ENCODE peak calls at places on chromosomes 2 and 18, in nine cellular contexts. L is hepatocyte, F is mesothelial cell of epicardium, U is A549, S is Calu3, G is bronchial epithelial cell, P is neural progenitor cell, H is AG10803, X is glutamatergic neuron. J is an unnamed sample.

GRCh38 chr2:6730003-6730402 is 135.7 kb downstream of the CMPK2 start:
- DNase-seq in L (no peak), F (no peak), U (no peak), S (no peak), G (peak; percentile 0), P (no peak), H (no peak), X (no peak), J (no peak)

GRCh38 chr2:195490304-195490703 is 166.7 kb upstream of the SLC39A10 start:
- DNase-seq in L (no peak), F (no peak), U (no peak), S (no peak), G (no peak), P (no peak), H (no peak), X (no peak), J (no peak)

GRCh38 chr18:55861266-55861665 is 273.3 kb upstream of the TCF4 start:
- DNase-seq in L (peak; percentile 15), F (no peak), U (no peak), S (peak; percentile 29), G (peak; percentile 45), P (peak; percentile 49), H (peak; percentile 78), X (no peak), J (no peak)

GRCh38 chr2:77566582-77566981 is 44.4 kb upstream of the LRRTM4 start:
- DNase-seq in L (peak; percentile 8), F (no peak), U (no peak), S (no peak), G (peak; percentile 1), P (no peak), H (no peak), X (no peak), J (no peak)

GRCh38 chr2:219947575-219947974 is 320.1 kb downstream of the SLC4A3 start:
- DNase-seq in L (no peak), F (no peak), U (no peak), S (no peak), G (no peak), P (no peak), H (peak; percentile 62), X (no peak), J (no peak)

GRCh38 chr2:197209274-197209673 is 101.3 kb downstream of the ANKRD44 start:
- DNase-seq in L (no peak), F (no peak), U (no peak), S (no peak), G (no peak), P (no peak), H (no peak), X (no peak), J (no peak)

GRCh38 chr2:221553333-221553732 is 18.8 kb downstream of the EPHA4 start:
- DNase-seq in L (no peak), F (no peak), U (no peak), S (no peak), G (no peak), P (peak; percentile 68), H (no peak), X (no peak), J (no peak)

GRCh38 chr2:176139170-176139611 is 9.7 kb downstream of the HOXD8 start:
- DNase-seq in L (no peak), F (no peak), U (no peak), S (no peak), G (no peak), P (no peak), H (peak; percentile 63), X (no peak), J (no peak)

GRCh38 chr2:215982465-215982875 is 30.9 kb downstream of the MREG start:
- DNase-seq in L (peak; percentile 69), F (no peak), U (peak; percentile 84), S (peak; percentile 83), G (peak; percentile 100), P (no peak), H (peak; percentile 75), X (no peak), J (no peak)

GRCh38 chr2:214604861-214605260 is 194.0 kb downstream of the VWC2L start:
- DNase-seq in L (no peak), F (no peak), U (no peak), S (no peak), G (no peak), P (no peak), H (peak; percentile 5), X (no peak), J (no peak)

GRCh38 chr2:230960026-230960425 is 35.0 kb upstream of the GPR55 start:
- DNase-seq in L (no peak), F (no peak), U (no peak), S (no peak), G (no peak), P (no peak), H (no peak), X (no peak), J (no peak)

GRCh38 chr2:10297191-10297700 is 5.5 kb upstream of the HPCAL1 start:
- DNase-seq in L (no peak), F (no peak), U (no peak), S (no peak), G (no peak), P (no peak), H (no peak), X (no peak), J (no peak)

GRCh38 chr2:238653436-238654109 is 194.3 kb upstream of the TWIST2 start:
- DNase-seq in L (no peak), F (peak; percentile 17), U (no peak), S (no peak), G (no peak), P (no peak), H (no peak), X (no peak), J (peak; percentile 53)

GRCh38 chr18:48931680-48932461 is 18.9 kb downstream of the SMAD7 start:
- DNase-seq in L (no peak), F (no peak), U (no peak), S (peak; percentile 42), G (no peak), P (no peak), H (no peak), X (no peak), J (no peak)

GRCh38 chr2:54708584-54709340 is 14.7 kb upstream of the EML6 start:
- DNase-seq in L (peak; percentile 51), F (no peak), U (no peak), S (peak; percentile 54), G (peak; percentile 12), P (peak; percentile 42), H (peak; percentile 5), X (peak; percentile 59), J (no peak)

GRCh38 chr2:218290316-218291261 is 1.7 kb downstream of the TMBIM1 start:
- DNase-seq in L (no peak), F (no peak), U (no peak), S (no peak), G (no peak), P (no peak), H (no peak), X (no peak), J (no peak)

DNA sequence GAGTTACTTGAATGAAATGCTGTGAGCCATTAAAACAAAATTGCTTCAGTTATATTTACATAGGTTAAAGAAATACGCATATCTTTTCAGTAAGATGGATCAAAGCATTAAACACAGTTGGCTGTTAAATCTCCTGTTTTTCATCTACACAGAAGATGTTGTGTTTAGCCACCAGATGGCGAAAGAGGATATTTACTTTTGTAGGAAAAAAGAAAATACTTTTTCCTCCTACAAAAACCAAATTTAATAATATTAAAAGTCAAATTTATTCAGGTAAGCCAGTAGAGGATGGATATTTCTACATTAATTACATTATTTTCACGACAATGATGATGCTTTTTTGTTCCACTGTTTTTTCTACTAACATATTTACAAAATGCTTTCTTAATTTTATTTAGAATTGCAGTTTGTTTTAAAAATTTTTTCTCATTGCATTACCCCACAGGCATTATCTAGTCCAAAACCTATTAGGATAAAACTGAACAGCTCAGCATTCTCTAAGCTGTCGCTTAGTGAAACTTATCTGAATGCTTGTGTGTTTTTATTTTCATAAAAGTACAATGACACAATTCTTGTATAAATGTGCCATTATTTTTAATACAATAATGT is 173.7 kb downstream of the ASXL3 start:
- DNase-seq in L (peak; percentile 57), F (no peak), U (no peak), S (no peak), G (peak; percentile 33), P (peak; percentile 43), H (peak; percentile 30), X (no peak), J (no peak)
- TF ChIP-seq CTCF in L (peak; percentile 72), F (peak; percentile 58), U (peak; percentile 23), S (no peak), G (peak; percentile 21), P (peak; percentile 74), H (peak; percentile 70), X (peak; percentile 55), J (peak; percentile 83)

DNA sequence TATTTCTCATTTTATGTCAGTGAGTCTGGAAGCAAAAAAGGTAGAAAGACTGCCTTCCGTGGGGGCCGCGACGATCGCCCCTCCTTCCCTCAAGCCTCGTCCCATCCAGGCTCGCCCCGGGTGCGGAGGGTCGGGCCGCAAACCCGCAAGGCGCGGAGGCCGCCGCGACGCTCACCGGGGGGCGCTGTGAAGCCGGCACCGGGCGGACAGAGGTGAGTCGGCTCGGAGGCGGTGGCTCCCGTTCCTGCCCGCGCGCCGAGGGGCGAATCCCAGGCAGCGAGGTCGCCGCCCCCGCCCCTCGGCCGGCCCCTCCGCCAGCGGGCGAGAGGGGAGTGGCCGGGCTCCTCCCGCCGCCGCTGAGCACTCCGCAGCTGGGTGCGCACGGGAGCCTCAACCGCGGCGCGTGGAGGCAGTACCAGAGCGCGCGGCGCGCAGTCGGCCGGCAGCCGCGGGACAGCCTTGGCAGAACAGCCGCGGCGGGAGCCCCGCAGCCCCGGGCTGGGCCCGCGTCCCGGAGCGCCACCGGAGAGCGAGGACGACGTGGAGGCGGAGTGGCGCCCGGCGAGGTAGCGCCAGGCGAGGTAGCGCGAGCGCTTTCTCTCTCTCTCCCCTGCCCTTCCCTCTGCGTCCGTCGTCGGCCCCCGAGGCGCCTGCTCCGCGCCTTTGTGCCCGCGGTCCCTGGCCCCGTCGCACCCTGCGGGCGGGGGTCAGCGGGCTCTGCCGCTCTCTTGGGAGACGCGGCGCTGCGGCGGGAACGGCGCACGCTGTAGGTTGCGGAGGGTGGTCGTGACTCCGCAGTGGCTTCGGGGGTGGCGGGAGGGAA is at the start of gene MYO1B:
- DNase-seq in L (peak; percentile 93), F (peak; percentile 74), U (peak; percentile 58), S (peak; percentile 92), G (peak; percentile 74), P (peak; percentile 95), H (peak; percentile 80), X (peak; percentile 91), J (peak; percentile 83)
- TF ChIP-seq CTCF in L (peak; percentile 72), F (no peak), U (peak; percentile 75), S (peak; percentile 44), G (peak; percentile 70), P (peak; percentile 52), H (peak; percentile 36), X (no peak), J (peak; percentile 54)

GRCh38 chr18:50044402-50044801 is 150.5 kb downstream of the MYO5B start:
- DNase-seq in L (peak; percentile 21), F (no peak), U (no peak), S (peak; percentile 18), G (no peak), P (peak; percentile 16), H (no peak), X (peak; percentile 46), J (no peak)
- TF ChIP-seq CTCF in L (no peak), F (no peak), U (no peak), S (no peak), G (no peak), P (peak; percentile 25), H (no peak), X (peak; percentile 52), J (peak; percentile 51)

DNA sequence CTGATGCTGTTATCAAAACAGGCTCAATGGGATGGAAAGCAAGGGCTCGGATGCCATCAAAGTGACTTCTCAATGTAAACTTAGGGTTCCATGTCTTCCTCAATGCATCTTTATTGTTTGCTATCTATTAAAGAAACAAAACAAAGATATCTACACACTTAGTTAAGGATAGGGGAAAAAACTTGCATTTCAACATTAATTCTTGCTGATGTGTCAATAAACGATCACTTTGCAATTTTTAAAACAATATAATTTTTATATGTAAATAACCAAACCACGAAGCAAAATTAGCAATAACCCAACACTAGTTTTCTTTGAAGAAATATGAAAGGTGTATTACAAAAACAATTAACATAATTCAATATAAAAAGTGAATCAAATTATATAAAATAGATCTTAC is 96.7 kb downstream of the STRN start:
- DNase-seq in L (no peak), F (no peak), U (no peak), S (no peak), G (no peak), P (no peak), H (no peak), X (no peak), J (no peak)
- TF ChIP-seq CTCF in L (no peak), F (no peak), U (no peak), S (no peak), G (no peak), P (no peak), H (no peak), X (no peak), J (no peak)

J was measured in type B pancreatic cell.